ENCODE peak calls at places on chromosomes 3 and 15, in eight cellular contexts. Q is thoracic aorta; X is naive thymus-derived CD4-positive, alpha-beta T cell; Z is tibial artery; C is upper lobe of left lung; F is uterus; H is IMR-90; D is aorta. N is an unnamed sample.

GRCh38 chr15:43776101-43776717 is 557 bp downstream of the ELL3 start:
- DNase-seq in F (peak; percentile 39), Q (no peak), H (no peak), Z (no peak), X (no peak), C (peak; percentile 85), D (peak; percentile 80), N (no peak)

GRCh38 chr3:98812851-98813374 is 49.8 kb downstream of the ST3GAL6 start:
- DNase-seq in X (peak; percentile 25), Z (no peak), C (no peak), Q (no peak), F (no peak), D (no peak), H (peak; percentile 50), N (no peak)

GRCh38 chr3:144229973-144230372 is 258.4 kb downstream of the DIPK2A start:
- DNase-seq in C (no peak), H (no peak), Q (no peak), D (no peak), F (no peak), X (no peak), Z (no peak), N (no peak)

GRCh38 chr15:82660378-82660777 is 13.2 kb upstream of the CPEB1 start:
- DNase-seq in C (no peak), Q (no peak), F (no peak), Z (no peak), D (no peak), H (no peak), X (no peak), N (no peak)

GRCh38 chr3:178244653-178245384 is 291.4 kb upstream of the KCNMB2 start:
- DNase-seq in D (no peak), C (no peak), X (no peak), Z (no peak), F (peak; percentile 27), H (no peak), Q (no peak), N (no peak)

GRCh38 chr15:98177950-98178848 is 217.7 kb downstream of the ARRDC4 start:
- DNase-seq in D (no peak), Q (no peak), X (peak; percentile 42), C (no peak), Z (no peak), F (peak; percentile 34), H (peak; percentile 29), N (no peak)

GRCh38 chr3:196280689-196281463 is 6.7 kb downstream of the PCYT1A start:
- DNase-seq in X (no peak), Z (no peak), F (no peak), C (no peak), Q (no peak), D (no peak), H (no peak), N (no peak)

GRCh38 chr15:87498545-87498944 is 758.0 kb downstream of the NTRK3 start:
- DNase-seq in H (peak; percentile 0), C (no peak), D (no peak), F (no peak), Q (no peak), X (no peak), Z (no peak), N (no peak)

GRCh38 chr3:8443829-8444791 is 57.5 kb upstream of the LMCD1 start:
- DNase-seq in C (no peak), X (no peak), F (peak; percentile 81), Q (peak; percentile 88), Z (peak; percentile 89), H (peak; percentile 99), D (peak; percentile 94), N (no peak)

GRCh38 chr15:68730491-68731317 is 90.0 kb downstream of the ANP32A start:
- DNase-seq in Z (peak; percentile 34), H (peak; percentile 51), X (peak; percentile 37), C (no peak), Q (no peak), D (no peak), F (peak; percentile 60), N (no peak)

GRCh38 chr3:120182613-120183524 is 88.6 kb upstream of the GSK3B start:
- DNase-seq in F (no peak), D (no peak), Q (no peak), Z (no peak), H (peak; percentile 62), C (no peak), X (no peak), N (no peak)

GRCh38 chr3:64234571-64234970 is 9.3 kb upstream of the PRICKLE2 start:
- DNase-seq in H (no peak), C (no peak), Z (no peak), X (no peak), F (no peak), Q (no peak), D (no peak), N (no peak)

GRCh38 chr3:161342629-161343028 is 28.7 kb downstream of the SPTSSB start:
- DNase-seq in X (no peak), Z (no peak), Q (no peak), H (no peak), D (no peak), C (no peak), F (no peak), N (no peak)

GRCh38 chr3:30578986-30579579 is 27.3 kb upstream of the TGFBR2 start:
- DNase-seq in Z (no peak), Q (no peak), D (no peak), H (no peak), X (no peak), F (peak; percentile 30), C (no peak), N (no peak)

GRCh38 chr3:94420941-94421340 is 358.1 kb downstream of the NSUN3 start:
- DNase-seq in F (no peak), Z (no peak), D (no peak), C (no peak), X (no peak), Q (no peak), H (peak; percentile 55), N (no peak)

GRCh38 chr15:69753867-69754266 is 301.2 kb downstream of the RPLP1 start:
- DNase-seq in H (no peak), Z (no peak), X (no peak), F (no peak), D (no peak), Q (no peak), C (no peak), N (no peak)

GRCh38 chr3:48538451-48538850 is 18.2 kb downstream of the PFKFB4 start:
- DNase-seq in X (no peak), D (no peak), Q (no peak), F (no peak), H (no peak), Z (no peak), C (no peak), N (no peak)

GRCh38 chr3:190446492-190447301 is 3.0 kb downstream of the TMEM207 start:
- DNase-seq in X (no peak), F (no peak), C (no peak), H (no peak), Q (no peak), Z (no peak), D (no peak), N (no peak)

GRCh38 chr3:166243511-166243910 is 406.3 kb upstream of the BCHE start:
- DNase-seq in Q (no peak), X (no peak), Z (no peak), F (no peak), D (no peak), C (no peak), H (no peak), N (no peak)

GRCh38 chr3:165192610-165193192 is 3.5 kb downstream of the SLITRK3 start:
- DNase-seq in H (no peak), F (peak; percentile 17), X (no peak), C (peak; percentile 32), D (no peak), Q (no peak), Z (no peak), N (no peak)
- H3K4me3 ChIP-seq in H (no peak overlapping the region), F (no peak overlapping the region), X (no peak overlapping the region), C (no peak overlapping the region), D (no peak overlapping the region), Q (no peak overlapping the region), Z (peak overlapping the region; percentile 17), N (no peak overlapping the region)

GRCh38 chr3:12842469-12842868 is 1.1 kb upstream of the RPL32 start:
- DNase-seq in C (no peak), F (no peak), H (no peak), Q (no peak), D (no peak), X (no peak), Z (no peak), N (no peak)
- H3K4me1 ChIP-seq in C (peaks cover 22% of the 10 kb centered on the region), F (no peaks in the 10 kb centered on the region), H (peaks cover 15% of the 10 kb centered on the region), Q (peaks cover 7% of the 10 kb centered on the region), D (no peaks in the 10 kb centered on the region), X (peaks cover 22% of the 10 kb centered on the region), Z (peaks cover 33% of the 10 kb centered on the region), N (peaks cover 12% of the 10 kb centered on the region)

DNA sequence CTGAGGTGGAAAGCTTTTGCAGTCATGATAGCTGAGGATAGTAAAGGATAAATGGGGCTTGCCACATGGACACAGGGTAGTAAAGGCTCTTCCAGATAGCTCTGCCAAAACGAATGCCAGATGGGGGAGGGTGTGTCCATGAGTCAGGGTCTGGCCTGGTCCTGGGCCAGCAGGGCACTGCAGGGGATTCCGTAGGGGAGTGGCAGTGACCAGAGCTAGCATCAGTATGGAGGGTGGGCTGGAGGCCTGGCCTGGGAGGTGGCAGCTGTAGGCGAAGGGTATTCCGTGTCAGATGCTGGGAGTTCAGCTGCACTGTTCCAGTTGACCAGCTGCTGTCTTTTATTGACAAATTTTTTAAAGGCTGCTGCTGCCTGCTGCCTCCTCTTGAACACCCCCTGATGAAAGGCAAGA is 23.6 kb downstream of the TSEN2 start:
- DNase-seq in F (peak; percentile 47), C (no peak), Z (no peak), D (no peak), Q (no peak), H (peak; percentile 73), X (no peak), N (no peak)
- H3K4me3 ChIP-seq in F (no peak overlapping the region), C (no peak overlapping the region), Z (peak overlapping the region; percentile 3), D (no peak overlapping the region), Q (peak overlapping the region; percentile 30), H (no peak overlapping the region), X (no peak overlapping the region), N (no peak overlapping the region)

GRCh38 chr3:128686465-128686864 is 35.8 kb upstream of the RPN1 start:
- DNase-seq in D (no peak), C (no peak), Z (no peak), F (no peak), X (no peak), Q (no peak), H (no peak), N (no peak)

GRCh38 chr3:128685001-128685726 is 34.5 kb upstream of the RPN1 start:
- DNase-seq in D (no peak), F (no peak), X (no peak), Z (no peak), Q (no peak), H (no peak), C (peak; percentile 52), N (no peak)

GRCh38 chr3:128679338-128679737 is 28.7 kb upstream of the RPN1 start:
- DNase-seq in F (no peak), Q (no peak), Z (no peak), C (no peak), D (no peak), H (no peak), X (no peak), N (no peak)

GRCh38 chr3:128681277-128681829 is 30.7 kb upstream of the RPN1 start:
- DNase-seq in H (no peak), Z (no peak), C (no peak), F (no peak), D (no peak), Q (no peak), X (no peak), N (no peak)

DNA sequence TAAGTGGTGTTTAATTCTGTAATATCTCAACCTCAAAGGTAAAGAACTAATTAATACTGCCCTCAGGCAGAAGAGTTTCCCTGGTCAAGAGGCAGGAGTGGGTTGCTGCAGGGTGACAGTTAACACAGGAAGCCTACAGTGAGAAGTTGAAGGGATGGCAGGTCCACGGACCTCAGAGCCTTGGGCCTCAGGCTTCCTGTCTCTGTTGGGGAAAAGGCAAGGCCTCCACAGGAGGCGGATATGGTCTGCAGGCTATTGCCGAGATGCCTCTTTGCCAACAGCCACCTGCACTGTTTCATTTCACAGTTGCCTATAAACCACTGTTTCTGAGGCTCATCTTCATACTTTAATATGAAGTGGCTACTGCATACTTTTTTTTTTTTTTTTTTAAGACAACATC is 33.3 kb upstream of the RPN1 start:
- DNase-seq in Z (no peak), X (no peak), C (no peak), D (peak; percentile 23), F (no peak), Q (no peak), H (no peak), N (no peak)
- H3K4me1 ChIP-seq in Z (peaks cover 4% of the 10 kb centered on the region), X (peaks cover 14% of the 10 kb centered on the region), C (peaks cover 6% of the 10 kb centered on the region), D (no peaks in the 10 kb centered on the region), F (no peaks in the 10 kb centered on the region), Q (no peaks in the 10 kb centered on the region), H (no peaks in the 10 kb centered on the region), N (no peaks in the 10 kb centered on the region)